ENCODE peak calls at places on chromosomes 1 and 21, in five cellular contexts. One of them, this sample, is unnamed. For H3K9me3, the result is how much of the 10 kb centered on the place peaks cover.

GRCh38 chr1:23796466-23797271 is 3.9 kb downstream of the GALE start:
- DNase-seq in CD4-positive, alpha-beta memory T cell: no peak
- DNase-seq in fibroblast of lung: no peak
- DNase-seq in CD4-positive, alpha-beta T cell: no peak
- DNase-seq in WERI-Rb-1: no peak
- DNase-seq in this sample: no peak

GRCh38 chr1:116853680-116854191 is 56.0 kb upstream of the PTGFRN start:
- DNase-seq in CD4-positive, alpha-beta memory T cell: no peak
- DNase-seq in fibroblast of lung: peak
- DNase-seq in CD4-positive, alpha-beta T cell: no peak
- DNase-seq in WERI-Rb-1: no peak
- DNase-seq in this sample: no peak

GRCh38 chr1:36542962-36543515 is 60.3 kb upstream of the CSF3R start:
- DNase-seq in CD4-positive, alpha-beta memory T cell: no peak
- DNase-seq in fibroblast of lung: no peak
- DNase-seq in CD4-positive, alpha-beta T cell: no peak
- DNase-seq in WERI-Rb-1: peak
- DNase-seq in this sample: peak

GRCh38 chr21:45574081-45574501 is 31.9 kb upstream of the SLC19A1 start:
- DNase-seq in CD4-positive, alpha-beta memory T cell: no peak
- DNase-seq in fibroblast of lung: no peak
- DNase-seq in CD4-positive, alpha-beta T cell: no peak
- DNase-seq in WERI-Rb-1: peak
- DNase-seq in this sample: no peak

GRCh38 chr1:95407146-95407863 is 173.3 kb downstream of the RWDD3 start:
- DNase-seq in CD4-positive, alpha-beta memory T cell: no peak
- DNase-seq in fibroblast of lung: no peak
- DNase-seq in CD4-positive, alpha-beta T cell: no peak
- DNase-seq in WERI-Rb-1: peak
- DNase-seq in this sample: no peak

GRCh38 chr1:112256413-112256812 is 139.6 kb upstream of the CTTNBP2NL start:
- DNase-seq in CD4-positive, alpha-beta memory T cell: no peak
- DNase-seq in fibroblast of lung: peak
- DNase-seq in CD4-positive, alpha-beta T cell: no peak
- DNase-seq in WERI-Rb-1: no peak
- DNase-seq in this sample: no peak

GRCh38 chr1:41482001-41482765 is 2.3 kb downstream of the EDN2 start:
- DNase-seq in CD4-positive, alpha-beta memory T cell: no peak
- DNase-seq in fibroblast of lung: no peak
- DNase-seq in CD4-positive, alpha-beta T cell: no peak
- DNase-seq in WERI-Rb-1: no peak
- DNase-seq in this sample: no peak

GRCh38 chr21:44800971-44801467 is 601 bp downstream of the UBE2G2 start:
- DNase-seq in CD4-positive, alpha-beta memory T cell: peak
- DNase-seq in fibroblast of lung: peak
- DNase-seq in CD4-positive, alpha-beta T cell: no peak
- DNase-seq in WERI-Rb-1: no peak
- DNase-seq in this sample: no peak

GRCh38 chr1:228697209-228698016 is 37.9 kb upstream of the RHOU start:
- DNase-seq in CD4-positive, alpha-beta memory T cell: no peak
- DNase-seq in fibroblast of lung: peak
- DNase-seq in CD4-positive, alpha-beta T cell: no peak
- DNase-seq in WERI-Rb-1: no peak
- DNase-seq in this sample: peak

GRCh38 chr1:12387641-12388040 is 157.8 kb downstream of the VPS13D start:
- DNase-seq in CD4-positive, alpha-beta memory T cell: no peak
- DNase-seq in fibroblast of lung: peak
- DNase-seq in CD4-positive, alpha-beta T cell: no peak
- DNase-seq in WERI-Rb-1: no peak
- DNase-seq in this sample: no peak

GRCh38 chr1:177082855-177083741 is 81.4 kb downstream of the ASTN1 start:
- DNase-seq in CD4-positive, alpha-beta memory T cell: no peak
- DNase-seq in fibroblast of lung: no peak
- DNase-seq in CD4-positive, alpha-beta T cell: no peak
- DNase-seq in WERI-Rb-1: no peak
- DNase-seq in this sample: no peak

GRCh38 chr1:248821101-248821500 is 4.6 kb downstream of the SH3BP5L start:
- DNase-seq in CD4-positive, alpha-beta memory T cell: no peak
- DNase-seq in fibroblast of lung: peak
- DNase-seq in CD4-positive, alpha-beta T cell: no peak
- DNase-seq in WERI-Rb-1: no peak
- DNase-seq in this sample: peak

GRCh38 chr1:82377201-82377884 is 576.6 kb downstream of the ADGRL2 start:
- DNase-seq in CD4-positive, alpha-beta memory T cell: no peak
- DNase-seq in fibroblast of lung: peak
- DNase-seq in CD4-positive, alpha-beta T cell: no peak
- DNase-seq in WERI-Rb-1: no peak
- DNase-seq in this sample: no peak

GRCh38 chr1:161725888-161726630 is 4.7 kb downstream of the FCRLB start:
- DNase-seq in CD4-positive, alpha-beta memory T cell: peak
- DNase-seq in fibroblast of lung: peak
- DNase-seq in CD4-positive, alpha-beta T cell: peak
- DNase-seq in WERI-Rb-1: peak
- DNase-seq in this sample: no peak

GRCh38 chr1:115727706-115728249 is 40.7 kb downstream of the CASQ2 start:
- DNase-seq in CD4-positive, alpha-beta memory T cell: no peak
- DNase-seq in fibroblast of lung: peak
- DNase-seq in CD4-positive, alpha-beta T cell: no peak
- DNase-seq in WERI-Rb-1: no peak
- DNase-seq in this sample: peak

GRCh38 chr1:198912046-198912445 is 273.2 kb downstream of the PTPRC start:
- DNase-seq in CD4-positive, alpha-beta memory T cell: no peak
- DNase-seq in fibroblast of lung: no peak
- DNase-seq in CD4-positive, alpha-beta T cell: no peak
- DNase-seq in WERI-Rb-1: no peak
- DNase-seq in this sample: no peak

GRCh38 chr21:34992736-34993135 is 56.4 kb downstream of the RUNX1 start:
- DNase-seq in CD4-positive, alpha-beta memory T cell: no peak
- DNase-seq in fibroblast of lung: peak
- DNase-seq in CD4-positive, alpha-beta T cell: no peak
- DNase-seq in WERI-Rb-1: no peak
- DNase-seq in this sample: no peak

GRCh38 chr1:228459091-228459993 is 27.8 kb upstream of the RNF187 start:
- DNase-seq in CD4-positive, alpha-beta memory T cell: peak
- DNase-seq in fibroblast of lung: peak
- DNase-seq in CD4-positive, alpha-beta T cell: peak
- DNase-seq in WERI-Rb-1: peak
- DNase-seq in this sample: no peak

GRCh38 chr1:87600848-87601247 is 272.2 kb downstream of the LMO4 start:
- DNase-seq in CD4-positive, alpha-beta memory T cell: no peak
- DNase-seq in fibroblast of lung: peak
- DNase-seq in CD4-positive, alpha-beta T cell: no peak
- DNase-seq in WERI-Rb-1: no peak
- DNase-seq in this sample: no peak

GRCh38 chr1:7069888-7070287 is 284.6 kb downstream of the CAMTA1 start:
- DNase-seq in CD4-positive, alpha-beta memory T cell: no peak
- DNase-seq in fibroblast of lung: no peak
- DNase-seq in CD4-positive, alpha-beta T cell: no peak
- DNase-seq in WERI-Rb-1: no peak
- DNase-seq in this sample: no peak

GRCh38 chr1:100396651-100397050 is 44.3 kb downstream of the CDC14A start:
- DNase-seq in CD4-positive, alpha-beta memory T cell: peak
- DNase-seq in fibroblast of lung: no peak
- DNase-seq in CD4-positive, alpha-beta T cell: no peak
- DNase-seq in WERI-Rb-1: no peak
- DNase-seq in this sample: no peak

GRCh38 chr21:44253832-44254700 is 7.6 kb downstream of the DNMT3L start:
- DNase-seq in CD4-positive, alpha-beta memory T cell: no peak
- DNase-seq in fibroblast of lung: no peak
- DNase-seq in CD4-positive, alpha-beta T cell: no peak
- DNase-seq in WERI-Rb-1: peak
- DNase-seq in this sample: peak

GRCh38 chr21:28104346-28104745 is 888.3 kb downstream of the LTN1 start:
- DNase-seq in CD4-positive, alpha-beta memory T cell: no peak
- DNase-seq in fibroblast of lung: no peak
- DNase-seq in CD4-positive, alpha-beta T cell: no peak
- DNase-seq in WERI-Rb-1: no peak
- DNase-seq in this sample: no peak

GRCh38 chr21:39673736-39674135 is 61.0 kb downstream of the B3GALT5 start:
- DNase-seq in CD4-positive, alpha-beta memory T cell: no peak
- DNase-seq in fibroblast of lung: no peak
- DNase-seq in CD4-positive, alpha-beta T cell: no peak
- DNase-seq in WERI-Rb-1: no peak
- DNase-seq in this sample: no peak

GRCh38 chr1:213650603-213651002 is 337.2 kb upstream of the PROX1 start:
- DNase-seq in CD4-positive, alpha-beta memory T cell: no peak
- DNase-seq in fibroblast of lung: no peak
- DNase-seq in CD4-positive, alpha-beta T cell: no peak
- DNase-seq in WERI-Rb-1: no peak
- DNase-seq in this sample: no peak

GRCh38 chr1:229253170-229253974 is 17.5 kb upstream of the RAB4A start:
- DNase-seq in CD4-positive, alpha-beta memory T cell: peak
- DNase-seq in fibroblast of lung: no peak
- DNase-seq in CD4-positive, alpha-beta T cell: no peak
- DNase-seq in WERI-Rb-1: no peak
- DNase-seq in this sample: no peak

GRCh38 chr21:42091899-42092508 is 20.9 kb downstream of the UMODL1 start:
- DNase-seq in CD4-positive, alpha-beta memory T cell: no peak
- DNase-seq in fibroblast of lung: no peak
- DNase-seq in CD4-positive, alpha-beta T cell: no peak
- DNase-seq in WERI-Rb-1: no peak
- DNase-seq in this sample: no peak

GRCh38 chr1:91015794-91016550 is 5.9 kb downstream of the ZNF644 start:
- DNase-seq in CD4-positive, alpha-beta memory T cell: no peak
- DNase-seq in fibroblast of lung: no peak
- DNase-seq in CD4-positive, alpha-beta T cell: no peak
- DNase-seq in WERI-Rb-1: no peak
- DNase-seq in this sample: no peak

GRCh38 chr21:33998402-33998801 is 75.0 kb upstream of the MRPS6 start:
- DNase-seq in CD4-positive, alpha-beta memory T cell: peak
- DNase-seq in fibroblast of lung: no peak
- DNase-seq in CD4-positive, alpha-beta T cell: no peak
- DNase-seq in WERI-Rb-1: no peak
- DNase-seq in this sample: no peak

GRCh38 chr1:12244078-12244477 is 14.2 kb downstream of the VPS13D start:
- DNase-seq in CD4-positive, alpha-beta memory T cell: no peak
- DNase-seq in fibroblast of lung: peak
- DNase-seq in CD4-positive, alpha-beta T cell: no peak
- DNase-seq in WERI-Rb-1: peak
- DNase-seq in this sample: no peak

GRCh38 chr1:171335964-171336363 is 22.0 kb downstream of the FMO4 start:
- DNase-seq in CD4-positive, alpha-beta memory T cell: no peak
- DNase-seq in fibroblast of lung: no peak
- DNase-seq in CD4-positive, alpha-beta T cell: no peak
- DNase-seq in WERI-Rb-1: no peak
- DNase-seq in this sample: no peak

GRCh38 chr21:46326110-46326703 is 2.3 kb downstream of the PCNT start:
- DNase-seq in CD4-positive, alpha-beta memory T cell: no peak
- DNase-seq in fibroblast of lung: no peak
- DNase-seq in CD4-positive, alpha-beta T cell: no peak
- DNase-seq in WERI-Rb-1: peak
- DNase-seq in this sample: no peak

GRCh38 chr1:28921286-28921869 is 7.0 kb downstream of the EPB41 start:
- DNase-seq in CD4-positive, alpha-beta memory T cell: no peak
- DNase-seq in fibroblast of lung: no peak
- DNase-seq in CD4-positive, alpha-beta T cell: no peak
- DNase-seq in WERI-Rb-1: no peak
- DNase-seq in this sample: no peak

GRCh38 chr1:28926629-28927441 is 12.5 kb downstream of the EPB41 start:
- DNase-seq in CD4-positive, alpha-beta memory T cell: peak
- DNase-seq in fibroblast of lung: no peak
- DNase-seq in CD4-positive, alpha-beta T cell: no peak
- DNase-seq in WERI-Rb-1: no peak
- DNase-seq in this sample: no peak

GRCh38 chr1:28927442-28928305 is 13.3 kb downstream of the EPB41 start:
- DNase-seq in CD4-positive, alpha-beta memory T cell: no peak
- DNase-seq in fibroblast of lung: peak
- DNase-seq in CD4-positive, alpha-beta T cell: no peak
- DNase-seq in WERI-Rb-1: no peak
- DNase-seq in this sample: no peak

GRCh38 chr1:28928306-28928987 is 14.1 kb downstream of the EPB41 start:
- DNase-seq in CD4-positive, alpha-beta memory T cell: peak
- DNase-seq in fibroblast of lung: no peak
- DNase-seq in CD4-positive, alpha-beta T cell: no peak
- DNase-seq in WERI-Rb-1: no peak
- DNase-seq in this sample: no peak

DNA sequence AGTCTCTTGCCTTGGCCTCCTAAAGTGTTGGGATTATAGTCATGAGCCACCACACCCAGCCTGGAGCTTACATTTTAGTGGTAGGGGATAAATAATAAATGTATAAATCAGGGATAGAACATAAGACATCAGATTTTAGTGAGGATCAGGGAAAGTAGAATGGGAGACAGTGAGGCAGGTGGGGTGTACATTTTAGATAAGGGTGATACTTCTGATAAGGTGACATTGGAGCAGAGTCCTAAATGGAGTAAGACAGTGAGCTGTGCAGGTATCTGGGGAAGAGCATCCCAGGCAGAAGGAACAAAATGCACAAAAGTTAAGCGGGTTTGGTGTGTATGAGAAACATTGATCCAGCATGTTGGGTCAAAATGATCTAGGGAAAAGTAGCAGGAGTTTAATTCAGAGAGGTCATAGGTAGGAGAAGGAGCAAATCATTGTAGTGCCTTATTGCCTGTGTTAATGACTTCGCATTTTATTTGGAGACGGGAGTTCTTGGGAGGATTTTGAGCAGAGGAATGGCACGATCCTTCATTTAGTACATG is 11.1 kb downstream of the EPB41 start:
- DNase-seq in CD4-positive, alpha-beta memory T cell: no peak
- DNase-seq in fibroblast of lung: no peak
- DNase-seq in CD4-positive, alpha-beta T cell: no peak
- DNase-seq in WERI-Rb-1: no peak
- DNase-seq in this sample: no peak
- H3K9me3 ChIP-seq in CD4-positive, alpha-beta memory T cell: under half
- H3K9me3 ChIP-seq in fibroblast of lung: under half
- H3K9me3 ChIP-seq in CD4-positive, alpha-beta T cell: under half
- H3K9me3 ChIP-seq in WERI-Rb-1: under half
- H3K9me3 ChIP-seq in this sample: under half

GRCh38 chr21:24025101-24025500 is 1582.2 kb downstream of the MRPL39 start:
- DNase-seq in CD4-positive, alpha-beta memory T cell: no peak
- DNase-seq in fibroblast of lung: no peak
- DNase-seq in CD4-positive, alpha-beta T cell: no peak
- DNase-seq in WERI-Rb-1: no peak
- DNase-seq in this sample: no peak
- H3K9me3 ChIP-seq in CD4-positive, alpha-beta memory T cell: under half
- H3K9me3 ChIP-seq in fibroblast of lung: under half
- H3K9me3 ChIP-seq in CD4-positive, alpha-beta T cell: under half
- H3K9me3 ChIP-seq in WERI-Rb-1: under half
- H3K9me3 ChIP-seq in this sample: under half

GRCh38 chr1:1974834-1975233 is 28.8 kb downstream of the CFAP74 start:
- DNase-seq in CD4-positive, alpha-beta memory T cell: no peak
- DNase-seq in fibroblast of lung: no peak
- DNase-seq in CD4-positive, alpha-beta T cell: no peak
- DNase-seq in WERI-Rb-1: no peak
- DNase-seq in this sample: no peak
- H3K9me3 ChIP-seq in CD4-positive, alpha-beta memory T cell: under half
- H3K9me3 ChIP-seq in fibroblast of lung: under half
- H3K9me3 ChIP-seq in CD4-positive, alpha-beta T cell: under half
- H3K9me3 ChIP-seq in WERI-Rb-1: under half
- H3K9me3 ChIP-seq in this sample: under half

DNA sequence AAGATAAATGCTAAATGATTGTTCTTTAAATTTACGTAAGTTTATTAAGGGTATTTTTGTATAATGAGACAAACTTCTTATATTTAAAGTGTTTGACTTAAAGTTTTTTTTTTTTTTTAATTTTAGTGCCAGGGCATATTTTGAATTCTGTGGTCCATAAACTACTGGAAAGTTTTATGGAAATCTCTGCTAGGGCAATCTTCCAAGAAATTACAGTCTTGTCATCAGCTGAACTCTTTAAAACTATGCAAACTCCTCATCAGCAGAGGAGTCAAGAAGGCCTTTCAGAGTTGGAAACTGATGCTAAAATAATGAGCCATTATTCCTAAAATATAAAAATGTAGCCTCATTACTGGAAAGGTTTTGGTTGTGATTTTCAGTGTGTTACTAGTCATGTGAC is 1201.9 kb downstream of the BRINP3 start:
- DNase-seq in CD4-positive, alpha-beta memory T cell: no peak
- DNase-seq in fibroblast of lung: peak
- DNase-seq in CD4-positive, alpha-beta T cell: no peak
- DNase-seq in WERI-Rb-1: no peak
- DNase-seq in this sample: no peak
- H3K9me3 ChIP-seq in CD4-positive, alpha-beta memory T cell: under half
- H3K9me3 ChIP-seq in fibroblast of lung: under half
- H3K9me3 ChIP-seq in CD4-positive, alpha-beta T cell: under half
- H3K9me3 ChIP-seq in WERI-Rb-1: under half
- H3K9me3 ChIP-seq in this sample: under half

This sample was measured in ascending aorta.